ENCODE peak calls at places on chromosomes 6 and 20, in four cellular contexts. S is activated T-helper 1 cell treated with anti-CD3 and anti-CD28 coated beads, Interleukin-12 subunit alpha, Interleukin-12 subunit beta, Interleukin-2, Interleukin-4 antibody, amounts not matched to agents 30 ng/mL and 10 ng/mL and 1 ng/mL, durations not matched to agents 14 hours and 24 hours and 36 hours; K is sciatic nerve; V is stimulated activated CD4-positive, alpha-beta T cell treated with anti-CD3 and anti-CD28 coated beads, Interleukin-1b, Interleukin-23, amount 100 ng/mL, for 24 hours. O is an unnamed sample.

GRCh38 chr6:34985236-34985635 is 96.2 kb downstream of the ANKS1A start:
- DNase-seq in S (no peak), K (no peak), V (no peak), O (no peak)

GRCh38 chr6:170388113-170388512 is 81.6 kb downstream of the FAM120B start:
- DNase-seq in S (no peak), K (no peak), V (no peak), O (no peak)

GRCh38 chr20:39356913-39357312 is 394.8 kb downstream of the DHX35 start:
- DNase-seq in S (no peak), K (no peak), V (no peak), O (no peak)

GRCh38 chr6:45377041-45377554 is 636 bp downstream of the SUPT3H start:
- DNase-seq in S (no peak), K (peak; percentile 90), V (no peak), O (no peak)

GRCh38 chr20:40719330-40719729 is 30.3 kb upstream of the MAFB start:
- DNase-seq in S (no peak), K (no peak), V (no peak), O (no peak)

GRCh38 chr20:60959971-60960370 is 292.1 kb upstream of the CDH4 start:
- DNase-seq in S (no peak), K (no peak), V (no peak), O (no peak)

GRCh38 chr20:32036716-32037355 is 15.2 kb upstream of the HCK start:
- DNase-seq in S (no peak), K (no peak), V (no peak), O (no peak)

GRCh38 chr6:143034689-143035334 is 25.9 kb upstream of the AIG1 start:
- DNase-seq in S (no peak), K (no peak), V (no peak), O (no peak)

GRCh38 chr6:108736832-108737231 is 111.4 kb upstream of the ARMC2 start:
- DNase-seq in S (no peak), K (no peak), V (no peak), O (peak; percentile 9)

GRCh38 chr20:56503911-56504310 is 20.6 kb upstream of the FAM209A start:
- DNase-seq in S (no peak), K (no peak), V (no peak), O (no peak)

GRCh38 chr20:39019805-39020325 is 57.7 kb downstream of the DHX35 start:
- DNase-seq in S (no peak), K (no peak), V (no peak), O (no peak)

GRCh38 chr6:153727910-153728309 is 311.1 kb upstream of the OPRM1 start:
- DNase-seq in S (no peak), K (no peak), V (no peak), O (no peak)

GRCh38 chr6:80382796-80383195 is 276.3 kb downstream of the BCKDHB start:
- DNase-seq in S (no peak), K (no peak), V (no peak), O (no peak)

GRCh38 chr6:34671801-34672656 is 24.5 kb downstream of the ILRUN start:
- DNase-seq in S (peak; percentile 80), K (no peak), V (peak; percentile 57), O (no peak)

O was measured in GDM1.